ENCODE peak calls at places on chromosome 3, in four cellular contexts. S is WTC11, Q is astrocyte, U is neural crest cell. Z is an unnamed sample.
A peak's percentile ranks its signal among the peaks of the same experiment; 100 is the strongest.

GRCh38 chr3:126372413-126373145 is 15.4 kb upstream of the KLF15 start:
- DNase-seq in Q (no peak), S (peak; percentile 17), U (no peak), Z (no peak)

GRCh38 chr3:157669403-157669802 is 166.2 kb upstream of the VEPH1 start:
- DNase-seq in S (no peak), Q (no peak), U (no peak), Z (no peak)

GRCh38 chr3:133561682-133562081 is 11.8 kb upstream of the CDV3 start:
- DNase-seq in U (no peak), Q (no peak), S (no peak), Z (no peak)

GRCh38 chr3:128040041-128040440 is 12.2 kb upstream of the SEC61A1 start:
- DNase-seq in S (no peak), Q (no peak), U (no peak), Z (no peak)

GRCh38 chr3:73490453-73491311 is 134.1 kb downstream of the PDZRN3 start:
- DNase-seq in S (peak; percentile 42), Q (peak; percentile 55), U (no peak), Z (peak; percentile 26)

GRCh38 chr3:192481638-192482037 is 245.7 kb downstream of the FGF12 start:
- DNase-seq in U (no peak), Q (peak; percentile 84), S (no peak), Z (peak; percentile 12)

GRCh38 chr3:127746400-127747057 is 73.8 kb downstream of the ABTB1 start:
- DNase-seq in U (no peak), Q (no peak), S (no peak), Z (no peak)

GRCh38 chr3:66625464-66626216 is 124.8 kb upstream of the LRIG1 start:
- DNase-seq in Q (no peak), U (no peak), S (no peak), Z (no peak)

GRCh38 chr3:107745354-107745753 is 222.6 kb downstream of the BBX start:
- DNase-seq in Q (no peak), U (no peak), S (no peak), Z (no peak)

GRCh38 chr3:42906085-42906904 is at the start of gene ZNF662:
- DNase-seq in Q (no peak), U (no peak), S (peak; percentile 36), Z (no peak)

GRCh38 chr3:24670871-24671270 is 176.2 kb upstream of the THRB start:
- DNase-seq in S (no peak), Q (no peak), U (no peak), Z (no peak)

GRCh38 chr3:3578723-3579122 is 220.5 kb upstream of the LRRN1 start:
- DNase-seq in Q (peak; percentile 10), S (no peak), U (no peak), Z (no peak)

GRCh38 chr3:64157150-64158035 is 67.9 kb downstream of the PRICKLE2 start:
- DNase-seq in Q (no peak), S (no peak), U (no peak), Z (no peak)

GRCh38 chr3:20849975-20850374 is 664.0 kb upstream of the SGO1 start:
- DNase-seq in U (no peak), S (no peak), Q (no peak), Z (no peak)

GRCh38 chr3:85801955-85802354 is 843.2 kb downstream of the CADM2 start:
- DNase-seq in U (no peak), S (peak; percentile 31), Q (no peak), Z (no peak)

GRCh38 chr3:27216955-27217552 is 152.1 kb downstream of the NEK10 start:
- DNase-seq in Q (peak; percentile 72), S (no peak), U (no peak), Z (peak; percentile 44)

GRCh38 chr3:14398801-14399114 is 3.6 kb upstream of the SLC6A6 start:
- DNase-seq in S (no peak), U (no peak), Q (no peak), Z (no peak)

GRCh38 chr3:160291290-160291908 is 66.2 kb downstream of the C3orf80 start:
- DNase-seq in U (no peak), S (no peak), Q (no peak), Z (no peak)

GRCh38 chr3:99708207-99708745 is 69.9 kb downstream of the COL8A1 start:
- DNase-seq in S (no peak), U (no peak), Q (peak; percentile 99), Z (no peak)

GRCh38 chr3:24490151-24490550 is 4.5 kb downstream of the THRB start:
- DNase-seq in U (no peak), Q (no peak), S (no peak), Z (no peak)

GRCh38 chr3:12237912-12238650 is 50.8 kb upstream of the PPARG start:
- DNase-seq in S (no peak), U (no peak), Q (peak; percentile 75), Z (no peak)

GRCh38 chr3:142124243-142124642 is 25.1 kb downstream of the TFDP2 start:
- DNase-seq in U (no peak), Q (no peak), S (no peak), Z (no peak)

GRCh38 chr3:142134799-142135325 is 14.5 kb downstream of the TFDP2 start:
- DNase-seq in S (no peak), U (no peak), Q (no peak), Z (no peak)

GRCh38 chr3:142127941-142128658 is 21.2 kb downstream of the TFDP2 start:
- DNase-seq in S (no peak), Q (no peak), U (no peak), Z (no peak)

GRCh38 chr3:142129516-142130171 is 19.7 kb downstream of the TFDP2 start:
- DNase-seq in Q (no peak), U (no peak), S (no peak), Z (no peak)
- TF ChIP-seq CTCF in Q (peak; percentile 24), U (peak; percentile 49), S (no peak), Z (peak; percentile 74)

DNA sequence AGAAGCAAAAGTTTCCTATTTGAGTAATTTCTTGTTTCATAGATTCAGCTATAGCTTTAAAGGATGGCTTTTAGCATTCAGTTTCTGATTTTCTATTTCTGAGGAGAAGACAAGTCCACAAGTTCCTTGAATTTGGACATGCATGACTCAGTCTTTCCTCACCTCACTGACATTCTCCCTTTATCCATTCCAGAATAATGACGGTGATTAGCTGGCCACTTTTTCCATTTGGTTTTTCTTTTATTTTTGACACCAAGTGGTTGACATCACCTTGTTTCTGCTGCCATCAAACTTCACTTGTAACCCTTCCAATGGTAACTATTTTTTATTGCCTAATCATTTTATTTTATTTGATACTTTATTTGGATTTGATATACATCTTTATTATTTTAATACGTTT is 404.4 kb upstream of the KCNMB2 start:
- DNase-seq in Q (peak; percentile 87), U (no peak), S (no peak), Z (no peak)
- TF ChIP-seq CTCF in Q (no peak), U (no peak), S (no peak), Z (no peak)

DNA sequence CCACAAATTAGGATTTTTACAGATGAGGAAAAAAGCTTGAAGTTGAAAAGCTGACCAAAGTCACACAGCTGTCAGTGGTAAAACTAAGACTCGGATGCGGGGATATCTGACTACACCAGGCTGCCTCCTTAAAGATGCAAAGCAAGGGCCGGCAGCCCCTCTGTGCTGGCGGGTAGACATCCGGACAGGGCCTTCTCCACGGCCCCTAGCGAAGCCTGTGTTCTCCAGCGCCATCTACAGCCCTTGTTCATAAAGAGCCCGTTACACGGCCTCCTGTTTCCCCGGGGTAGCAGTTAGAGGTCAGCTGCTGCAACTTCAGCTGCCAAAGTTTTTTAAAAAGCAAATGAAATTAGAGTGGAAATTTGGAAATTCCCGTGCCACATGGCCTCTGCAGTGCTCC is 383.0 kb downstream of the TBL1XR1 start:
- DNase-seq in S (peak; percentile 87), U (peak; percentile 77), Q (peak; percentile 42), Z (peak; percentile 3)
- TF ChIP-seq CTCF in S (peak; percentile 54), U (peak; percentile 72), Q (peak; percentile 45), Z (peak; percentile 70)

GRCh38 chr3:38627956-38628355 is 21.5 kb downstream of the SCN5A start:
- DNase-seq in Q (no peak), U (peak; percentile 40), S (peak; percentile 87), Z (no peak)
- TF ChIP-seq CTCF in Q (peak; percentile 10), U (peak; percentile 51), S (peak; percentile 51), Z (peak; percentile 71)

DNA sequence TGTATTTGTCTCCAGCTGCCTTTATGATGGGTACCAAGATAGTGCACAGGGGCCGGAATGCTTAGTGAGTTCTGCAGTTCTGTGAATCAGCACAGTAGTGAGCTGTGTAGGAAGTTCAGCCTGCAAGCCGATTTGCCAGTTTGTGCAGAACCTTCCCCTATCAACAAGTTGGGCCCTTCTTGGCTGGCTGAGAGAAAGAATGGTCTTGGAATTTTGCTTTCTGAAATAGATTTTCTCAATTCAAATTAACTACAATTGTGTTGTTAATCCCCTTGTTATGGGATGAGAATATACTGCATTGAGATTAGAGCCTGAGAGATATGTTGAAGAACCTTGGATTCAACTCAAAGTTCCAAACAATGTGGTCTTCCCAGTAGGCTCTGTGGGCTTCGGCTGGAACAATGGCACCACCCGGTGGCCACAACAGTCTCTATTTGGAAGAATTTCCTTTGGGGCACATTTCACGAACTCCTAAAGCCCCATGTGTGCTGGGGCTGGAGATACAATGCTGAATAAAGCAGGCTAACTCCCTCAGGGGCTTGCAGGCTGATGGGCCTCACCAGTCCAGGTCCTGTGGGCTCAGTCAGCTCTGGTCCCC is 59.1 kb downstream of the TRIM42 start:
- DNase-seq in U (peak; percentile 18), S (peak; percentile 74), Q (peak; percentile 10), Z (no peak)
- TF ChIP-seq CTCF in U (peak; percentile 69), S (peak; percentile 44), Q (peak; percentile 62), Z (no peak)

DNA sequence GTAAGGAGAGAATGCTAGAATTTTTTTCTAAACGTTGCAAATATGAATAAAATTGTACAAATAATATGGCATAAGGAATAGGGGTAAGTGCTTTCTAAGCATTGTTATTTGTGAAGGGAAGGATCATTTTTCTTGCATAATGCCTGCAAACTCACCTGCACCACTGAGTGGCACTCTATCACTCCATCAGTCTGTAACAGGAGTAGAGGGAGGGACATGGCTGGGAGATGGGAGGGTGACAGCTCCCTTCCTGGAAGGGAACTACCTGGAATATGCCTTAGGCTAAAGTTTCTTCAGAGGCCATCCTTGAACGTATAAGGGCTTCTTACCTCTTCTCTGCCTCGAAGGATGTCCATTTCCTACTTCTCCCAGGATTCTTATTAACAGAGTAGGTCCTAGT is 3.0 kb downstream of the NAALADL2 start:
- DNase-seq in Q (no peak), U (no peak), S (peak; percentile 57), Z (no peak)
- TF ChIP-seq CTCF in Q (no peak), U (no peak), S (no peak), Z (peak; percentile 17)

DNA sequence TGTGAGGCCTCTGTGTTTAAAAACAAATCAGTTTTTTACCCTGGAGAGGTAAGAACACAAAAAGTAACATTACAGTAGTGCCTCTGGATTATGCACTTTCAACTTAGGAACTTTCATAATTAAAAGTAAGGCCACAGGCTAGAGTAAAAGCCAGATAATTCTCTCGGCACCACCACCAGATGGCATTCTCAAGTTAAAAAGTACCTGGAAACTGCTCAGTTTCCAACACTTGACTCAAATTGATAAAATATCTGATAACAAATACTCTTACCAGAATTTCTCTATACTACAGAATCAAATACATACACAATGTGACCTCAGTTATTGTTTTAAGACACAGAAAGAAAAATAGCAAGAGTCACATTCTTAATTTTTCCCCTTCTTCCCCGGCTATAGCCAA is 19.9 kb downstream of the SPICE1 start:
- DNase-seq in Q (peak; percentile 9), U (no peak), S (no peak), Z (peak; percentile 26)
- TF ChIP-seq CTCF in Q (peak; percentile 25), U (peak; percentile 68), S (peak; percentile 24), Z (peak; percentile 75)

GRCh38 chr3:112086857-112087524 is 802 bp downstream of the C3orf52 start:
- DNase-seq in Q (peak; percentile 57), S (no peak), U (no peak), Z (peak; percentile 73)

GRCh38 chr3:112084980-112085697 is 1.1 kb upstream of the C3orf52 start:
- DNase-seq in S (no peak), Q (no peak), U (no peak), Z (no peak)

GRCh38 chr3:112087746-112088145 is 1.6 kb downstream of the C3orf52 start:
- DNase-seq in Q (no peak), U (no peak), S (no peak), Z (no peak)

GRCh38 chr3:112088944-112089343 is 2.8 kb downstream of the C3orf52 start:
- DNase-seq in U (no peak), Q (no peak), S (no peak), Z (no peak)

GRCh38 chr3:112086018-112086854 is at the start of gene C3orf52:
- DNase-seq in Q (peak; percentile 70), S (peak; percentile 95), U (peak; percentile 74), Z (peak; percentile 82)
- TF ChIP-seq CTCF in Q (no peak), S (no peak), U (peak; percentile 47), Z (peak; percentile 58)

Z was measured in HFFc6.